ENCODE peak calls at places on chromosomes 11 and 22, in nine cellular contexts. J is WTC11; I is fibroblast of lung; H is fibroblast of pulmonary artery; G is cardiac muscle cell; U is activated CD8-positive, alpha-beta T cell treated with anti-CD3 and anti-CD28 coated beads for 36 hours; F is endodermal cell; C is AG10803; V is stomach. B is an unnamed sample.

GRCh38 chr11:113192121-113192925 is 122.1 kb upstream of the TTC12 start:
- DNase-seq in U (no peak), J (no peak), V (no peak), F (no peak), I (no peak), H (no peak), C (no peak), G (no peak), B (no peak)

GRCh38 chr11:74185695-74186094 is 14.6 kb downstream of the PPME1 start:
- DNase-seq in V (no peak), J (no peak), U (no peak), G (no peak), F (no peak), C (no peak), I (peak; percentile 4), H (no peak), B (no peak)

GRCh38 chr22:41776381-41776780 is 24.1 kb upstream of the CCDC134 start:
- DNase-seq in G (no peak), F (no peak), J (no peak), C (no peak), V (no peak), H (no peak), U (no peak), I (no peak), B (no peak)

GRCh38 chr11:105144887-105145286 is 5.3 kb upstream of the CARD18 start:
- DNase-seq in C (peak; percentile 72), G (peak; percentile 59), U (no peak), F (no peak), J (no peak), H (peak; percentile 66), I (peak; percentile 90), V (no peak), B (no peak)

GRCh38 chr11:76132268-76132667 is 74.0 kb downstream of the WNT11 start:
- DNase-seq in V (no peak), U (no peak), I (peak; percentile 32), H (no peak), C (no peak), F (no peak), G (no peak), J (no peak), B (no peak)

GRCh38 chr22:18056802-18057474 is 20.9 kb upstream of the PEX26 start:
- DNase-seq in U (no peak), V (no peak), C (no peak), G (no peak), F (no peak), I (no peak), J (no peak), H (no peak), B (peak; percentile 83)

GRCh38 chr11:2524446-2525165 is 79.8 kb downstream of the KCNQ1 start:
- DNase-seq in G (no peak), C (no peak), V (peak; percentile 26), J (peak; percentile 5), H (no peak), I (no peak), U (no peak), F (peak; percentile 34), B (peak; percentile 8)

GRCh38 chr11:82547163-82547560 is 186.5 kb downstream of the FAM181B start:
- DNase-seq in U (no peak), I (no peak), V (no peak), G (no peak), J (no peak), C (no peak), H (no peak), F (no peak), B (no peak)

GRCh38 chr11:27812341-27812740 is 112.1 kb upstream of the BDNF start:
- DNase-seq in C (no peak), F (no peak), U (no peak), H (peak; percentile 8), I (no peak), G (peak; percentile 9), V (no peak), J (no peak), B (no peak)

GRCh38 chr11:86116386-86116726 is 47.5 kb upstream of the PICALM start:
- DNase-seq in F (no peak), I (peak; percentile 34), J (no peak), G (peak; percentile 59), C (peak; percentile 70), U (peak; percentile 62), H (peak; percentile 70), V (no peak), B (no peak)

GRCh38 chr11:33723238-33723881 is 12.9 kb downstream of the CD59 start:
- DNase-seq in I (peak; percentile 93), U (no peak), G (peak; percentile 87), H (peak; percentile 98), F (peak; percentile 63), C (peak; percentile 99), V (no peak), J (no peak), B (no peak)

GRCh38 chr11:134124660-134125451 is 56.0 kb downstream of the JAM3 start:
- DNase-seq in H (peak; percentile 66), F (peak; percentile 89), I (peak; percentile 28), J (peak; percentile 77), G (peak; percentile 47), C (peak; percentile 36), U (peak; percentile 10), V (peak; percentile 40), B (peak; percentile 48)

GRCh38 chr11:21933095-21933494 is 259.8 kb upstream of the ANO5 start:
- DNase-seq in J (no peak), G (no peak), C (no peak), F (no peak), U (no peak), I (no peak), V (no peak), H (no peak), B (no peak)

DNA sequence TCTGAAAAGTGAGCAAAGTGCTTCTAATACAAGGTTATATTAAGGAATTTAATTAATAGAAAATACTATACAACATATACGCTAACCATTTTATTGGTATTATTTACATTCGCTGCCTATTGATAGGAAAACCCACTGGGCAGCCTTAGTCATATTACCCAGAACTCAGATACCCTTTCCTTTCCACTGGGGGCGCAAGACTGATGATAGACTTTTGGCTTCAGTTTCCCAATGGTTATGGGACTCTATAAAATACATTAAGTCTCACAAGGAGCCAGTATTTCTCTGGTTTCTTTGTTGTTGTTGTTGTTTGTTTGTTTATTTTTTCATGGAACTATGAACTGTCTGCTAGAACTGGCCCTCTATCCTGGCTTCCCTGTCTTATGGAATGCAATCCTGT is 471.1 kb upstream of the KIRREL3 start:
- DNase-seq in V (no peak), H (no peak), F (no peak), U (no peak), C (no peak), G (no peak), I (no peak), J (no peak), B (no peak)
- TF ChIP-seq CTCF in V (no peak), H (no peak), F (peak; percentile 58), U (no peak), C (no peak), G (no peak), I (no peak), J (peak; percentile 16), B (no peak)

GRCh38 chr11:69102732-69103615 is 52.8 kb upstream of the SMIM38 start:
- DNase-seq in I (no peak), H (no peak), C (no peak), G (no peak), J (no peak), F (peak; percentile 78), U (no peak), V (no peak), B (no peak)
- TF ChIP-seq CTCF in I (peak; percentile 1), H (no peak), C (peak; percentile 3), G (peak; percentile 6), J (no peak), F (peak; percentile 49), U (no peak), V (no peak), B (no peak)

DNA sequence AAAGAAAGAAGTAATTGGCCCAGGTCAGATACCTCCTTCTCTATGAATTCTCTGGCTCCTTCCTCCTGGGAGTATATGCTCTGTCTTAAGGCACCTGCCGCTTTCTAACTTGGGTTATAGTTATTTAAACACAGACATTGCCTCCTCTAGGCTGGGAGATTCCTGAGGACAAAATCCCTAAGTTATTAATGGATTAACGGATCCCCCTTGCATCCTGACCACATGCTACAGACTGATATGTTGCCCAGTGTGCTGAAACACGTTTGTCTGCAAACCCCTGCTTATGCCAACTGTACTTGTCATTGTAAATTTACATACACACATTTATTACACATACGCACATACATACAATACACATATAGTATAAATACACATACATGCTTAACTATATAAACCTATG is 35.3 kb downstream of the PACSIN2 start:
- DNase-seq in H (no peak), U (no peak), F (no peak), J (no peak), V (no peak), I (no peak), G (no peak), C (no peak), B (no peak)
- TF ChIP-seq CTCF in H (no peak), U (no peak), F (no peak), J (no peak), V (no peak), I (no peak), G (no peak), C (no peak), B (no peak)

GRCh38 chr22:44074286-44074984 is 50.3 kb downstream of the PARVB start:
- DNase-seq in U (no peak), G (no peak), H (no peak), J (no peak), I (no peak), C (no peak), F (no peak), V (no peak), B (no peak)
- TF ChIP-seq CTCF in U (no peak), G (no peak), H (no peak), J (no peak), I (no peak), C (no peak), F (no peak), V (no peak), B (no peak)

GRCh38 chr11:64185323-64186204 is at the start of gene STIP1:
- DNase-seq in F (peak; percentile 100), U (peak; percentile 99), G (peak; percentile 100), I (peak; percentile 100), H (peak; percentile 100), C (peak; percentile 100), V (peak; percentile 99), J (peak; percentile 99), B (peak; percentile 99)
- TF ChIP-seq CTCF in F (peak; percentile 61), U (no peak), G (peak; percentile 48), I (peak; percentile 33), H (peak; percentile 49), C (peak; percentile 55), V (peak; percentile 47), J (no peak), B (peak; percentile 90)

GRCh38 chr11:78418584-78419211 is 1.1 kb upstream of the GAB2 start:
- DNase-seq in U (no peak), C (no peak), G (no peak), I (no peak), J (no peak), V (no peak), F (no peak), H (no peak), B (no peak)
- TF ChIP-seq CTCF in U (no peak), C (no peak), G (no peak), I (no peak), J (no peak), V (no peak), F (no peak), H (no peak), B (no peak)

B was measured in Peyer's patch.